ENCODE peak calls at places on chromosomes 2 and 18, in six cellular contexts. C is heart left ventricle, Q is lower lobe of right lung, U is psoas muscle, H is adrenal gland, F is mammary epithelial cell. J is an unnamed sample. For H3K4me1, the result is how much of the 10 kb centered on the place peaks cover.

GRCh38 chr18:59220784-59221765 is 1.1 kb downstream of the GRP start:
- DNase-seq in Q (no peak), F (peak), C (no peak), H (no peak), U (no peak), J (no peak)

GRCh38 chr2:18781541-18782280 is 192.3 kb upstream of the NT5C1B start:
- DNase-seq in U (no peak), H (no peak), C (no peak), Q (no peak), F (no peak), J (no peak)

GRCh38 chr2:26916128-26916692 is 54.2 kb upstream of the MAPRE3 start:
- DNase-seq in U (no peak), C (no peak), H (no peak), F (no peak), Q (no peak), J (no peak)

GRCh38 chr2:219252084-219252483 is 959 bp upstream of the TUBA4B start:
- DNase-seq in U (no peak), Q (no peak), C (peak), F (peak), H (no peak), J (no peak)

GRCh38 chr2:207746131-207746530 is 23.6 kb downstream of the FZD5 start:
- DNase-seq in U (no peak), H (peak), F (peak), Q (no peak), C (peak), J (no peak)

GRCh38 chr2:231399853-231400667 is 4.5 kb downstream of the B3GNT7 start:
- DNase-seq in H (peak), C (peak), F (peak), U (peak), Q (no peak), J (peak)

GRCh38 chr2:220076734-220077133 is 449.3 kb downstream of the SLC4A3 start:
- DNase-seq in H (no peak), Q (no peak), F (peak), C (peak), U (no peak), J (no peak)

GRCh38 chr2:88698027-88698413 is 6.5 kb downstream of the RPIA start:
- DNase-seq in F (no peak), C (no peak), U (no peak), H (no peak), Q (no peak), J (no peak)

GRCh38 chr2:124027182-124027581 is 2.1 kb downstream of the CNTNAP5 start:
- DNase-seq in F (peak), Q (no peak), U (no peak), H (peak), C (no peak), J (no peak)

GRCh38 chr18:53991202-53991601 is 233.3 kb downstream of the MBD2 start:
- DNase-seq in H (no peak), U (no peak), Q (no peak), C (no peak), F (peak), J (no peak)

GRCh38 chr2:98445708-98446577 is 1.3 kb downstream of the INPP4A start:
- DNase-seq in C (peak), U (no peak), H (no peak), Q (no peak), F (no peak), J (no peak)

GRCh38 chr2:2747797-2748301 is 416.8 kb upstream of the MYT1L start:
- DNase-seq in U (no peak), Q (no peak), H (no peak), C (no peak), F (peak), J (no peak)

GRCh38 chr18:5975111-5975622 is 79.8 kb upstream of the TMEM200C start:
- DNase-seq in Q (no peak), U (no peak), H (no peak), F (peak), C (no peak), J (no peak)

GRCh38 chr2:241030883-241031282 is 32.5 kb downstream of the SNED1 start:
- DNase-seq in Q (no peak), H (no peak), C (no peak), U (no peak), F (no peak), J (no peak)

GRCh38 chr2:104788721-104789446 is 65.0 kb upstream of the POU3F3 start:
- DNase-seq in H (no peak), C (no peak), U (no peak), Q (no peak), F (no peak), J (no peak)

GRCh38 chr2:83081835-83082522 is 1377.1 kb downstream of the SUCLG1 start:
- DNase-seq in U (no peak), Q (no peak), H (no peak), C (peak), F (peak), J (no peak)

GRCh38 chr2:15316370-15316814 is 244.7 kb downstream of the NBAS start:
- DNase-seq in F (no peak), Q (peak), U (no peak), H (no peak), C (no peak), J (no peak)

GRCh38 chr2:62577994-62578836 is 72.2 kb upstream of the TMEM17 start:
- DNase-seq in H (no peak), C (no peak), U (no peak), F (peak), Q (no peak), J (no peak)

GRCh38 chr2:165776013-165776412 is 18.0 kb downstream of the GALNT3 start:
- DNase-seq in Q (no peak), C (no peak), H (no peak), U (no peak), F (no peak), J (no peak)

GRCh38 chr18:60082790-60083189 is 183.0 kb downstream of the PMAIP1 start:
- DNase-seq in H (no peak), F (no peak), C (no peak), Q (no peak), U (no peak), J (no peak)

GRCh38 chr2:172439911-172440310 is 12.5 kb downstream of the ITGA6 start:
- DNase-seq in F (no peak), C (no peak), U (no peak), Q (no peak), H (no peak), J (no peak)

GRCh38 chr2:150425121-150425559 is 62.3 kb downstream of the RND3 start:
- DNase-seq in H (peak), C (peak), Q (no peak), F (no peak), U (no peak), J (peak)

GRCh38 chr2:182300603-182301002 is 126.2 kb downstream of the PDE1A start:
- DNase-seq in U (no peak), F (no peak), H (no peak), C (no peak), Q (no peak), J (no peak)

GRCh38 chr2:219252570-219252899 is 508 bp upstream of the TUBA4B start:
- DNase-seq in Q (no peak), H (no peak), C (no peak), U (peak), F (no peak), J (no peak)

GRCh38 chr2:197293252-197294007 is 17.1 kb downstream of the ANKRD44 start:
- DNase-seq in H (no peak), F (peak), C (no peak), U (no peak), Q (no peak), J (no peak)

GRCh38 chr2:49598231-49598630 is 443.9 kb upstream of the FSHR start:
- DNase-seq in C (no peak), Q (no peak), U (no peak), F (no peak), H (no peak), J (no peak)

GRCh38 chr2:186853871-186854435 is 5.0 kb upstream of the ZSWIM2 start:
- DNase-seq in H (no peak), U (no peak), C (no peak), F (peak), Q (no peak), J (no peak)

GRCh38 chr2:237341872-237342271 is 72.1 kb downstream of the COL6A3 start:
- DNase-seq in U (no peak), C (no peak), H (no peak), Q (no peak), F (no peak), J (no peak)

GRCh38 chr2:167140767-167141166 is 252.5 kb downstream of the XIRP2 start:
- DNase-seq in U (no peak), H (no peak), Q (no peak), F (peak), C (peak), J (no peak)

GRCh38 chr2:46034535-46034934 is 262.7 kb upstream of the EPAS1 start:
- DNase-seq in H (peak), Q (no peak), C (peak), F (no peak), U (no peak), J (peak)

GRCh38 chr2:230589497-230590015 is 123.1 kb upstream of the CAB39 start:
- DNase-seq in U (no peak), H (no peak), F (no peak), C (no peak), Q (no peak), J (no peak)

GRCh38 chr2:39481611-39482010 is 44.5 kb upstream of the MAP4K3 start:
- DNase-seq in F (peak), U (no peak), C (no peak), H (no peak), Q (no peak), J (no peak)

GRCh38 chr2:85604568-85605339 is 2.3 kb upstream of the TMEM150A start:
- DNase-seq in U (no peak), F (no peak), H (no peak), C (no peak), Q (no peak), J (no peak)

GRCh38 chr2:190636362-190636761 is 12.5 kb upstream of the NAB1 start:
- DNase-seq in U (no peak), C (no peak), F (peak), H (no peak), Q (no peak), J (no peak)

GRCh38 chr2:61993422-61994024 is 88.0 kb downstream of the COMMD1 start:
- DNase-seq in F (peak), Q (no peak), U (no peak), C (no peak), H (peak), J (no peak)

GRCh38 chr18:23732439-23732838 is 43.2 kb downstream of the LAMA3 start:
- DNase-seq in H (no peak), C (no peak), F (no peak), Q (no peak), U (no peak), J (no peak)

GRCh38 chr2:27096748-27097297 is 10.3 kb downstream of the KHK start:
- DNase-seq in C (peak), Q (no peak), F (no peak), H (no peak), U (no peak), J (no peak)

GRCh38 chr2:75003773-75004172 is 45.3 kb downstream of the POLE4 start:
- DNase-seq in F (no peak), C (no peak), Q (no peak), H (no peak), U (no peak), J (no peak)

GRCh38 chr2:173446722-173447121 is 92.0 kb downstream of the CDCA7 start:
- DNase-seq in H (no peak), U (no peak), Q (no peak), F (no peak), C (no peak), J (no peak)

GRCh38 chr2:47189635-47190034 is 34.5 kb upstream of the STPG4 start:
- DNase-seq in H (no peak), F (peak), U (no peak), Q (no peak), C (no peak), J (no peak)

GRCh38 chr2:47193607-47194006 is 38.5 kb upstream of the STPG4 start:
- DNase-seq in U (no peak), C (no peak), F (no peak), H (no peak), Q (no peak), J (no peak)

GRCh38 chr2:47187124-47187523 is 32.0 kb upstream of the STPG4 start:
- DNase-seq in U (no peak), H (no peak), C (no peak), F (no peak), Q (no peak), J (no peak)

GRCh38 chr2:47194410-47194809 is 39.3 kb upstream of the STPG4 start:
- DNase-seq in U (no peak), Q (no peak), C (no peak), H (no peak), F (no peak), J (no peak)

GRCh38 chr2:47190188-47190818 is 35.2 kb upstream of the STPG4 start:
- DNase-seq in F (no peak), H (no peak), C (no peak), Q (no peak), U (no peak), J (no peak)
- H3K4me1 ChIP-seq in F (half or more), H (under half), C (under half), Q (under half), U (under half), J (under half)

GRCh38 chr2:160376576-160376975 is 117.0 kb downstream of the RBMS1 start:
- DNase-seq in H (no peak), C (no peak), F (no peak), U (no peak), Q (no peak), J (no peak)
- H3K4me1 ChIP-seq in H (half or more), C (half or more), F (under half), U (half or more), Q (half or more), J (half or more)

DNA sequence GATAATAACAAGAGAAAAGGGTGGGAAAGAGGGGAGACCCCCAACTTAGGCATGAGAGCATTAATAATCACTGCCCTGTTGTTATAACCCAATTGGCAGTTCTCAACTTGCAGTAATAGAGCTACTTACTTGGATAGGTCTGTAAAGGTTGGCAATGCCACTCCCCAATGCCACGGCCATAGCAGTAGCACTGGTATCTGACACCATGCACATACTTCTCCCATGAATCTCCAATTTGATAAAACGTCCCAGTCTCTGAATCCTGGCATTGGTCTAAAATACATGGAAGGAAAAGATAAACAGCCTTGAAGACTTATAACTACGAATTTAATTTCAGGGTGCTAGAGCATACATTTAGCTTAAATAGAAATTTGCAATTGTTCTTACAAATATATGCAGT is 16.8 kb downstream of the FN1 start:
- DNase-seq in Q (no peak), H (no peak), C (no peak), U (no peak), F (no peak), J (no peak)
- H3K4me1 ChIP-seq in Q (under half), H (under half), C (under half), U (under half), F (under half), J (under half)

DNA sequence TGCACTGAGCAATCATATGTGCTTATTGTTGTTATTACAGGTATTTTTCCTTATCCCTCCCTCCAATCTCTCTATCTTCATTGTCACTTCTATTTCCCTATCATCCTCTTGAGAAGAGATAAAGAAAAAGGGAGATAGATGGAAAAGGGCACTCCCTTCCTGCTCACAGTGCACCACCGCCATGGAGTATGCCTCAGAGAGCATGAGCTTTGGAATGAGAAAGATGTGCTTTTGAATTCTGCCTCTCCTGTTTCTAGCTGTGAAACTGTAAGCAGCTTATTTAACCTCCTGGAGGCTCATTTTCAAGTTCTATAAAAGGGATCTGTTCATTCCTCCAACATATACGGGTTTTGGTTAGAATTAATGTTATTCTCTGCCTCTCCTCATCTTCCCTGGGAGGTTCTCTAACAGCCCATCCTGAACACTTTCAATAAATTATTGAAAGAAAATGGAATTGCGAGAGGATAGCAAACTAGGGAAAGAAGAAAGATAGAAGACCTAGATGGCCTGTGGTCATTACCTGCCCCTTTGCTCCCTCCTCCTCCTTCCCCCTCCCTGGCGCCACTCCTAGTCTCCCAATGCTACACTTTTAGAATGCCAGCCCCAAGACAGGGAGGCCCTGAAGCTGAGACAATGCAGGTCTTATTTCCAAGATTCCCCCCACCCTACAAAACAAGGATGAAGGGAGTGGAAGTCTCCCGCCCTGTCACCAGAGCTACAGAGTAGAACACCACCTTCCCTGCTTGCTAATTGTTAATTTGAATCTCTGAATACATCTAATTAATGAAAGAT is 37.8 kb downstream of the FIGN start:
- DNase-seq in Q (no peak), F (no peak), H (no peak), U (no peak), C (no peak), J (no peak)
- H3K4me1 ChIP-seq in Q (under half), F (under half), H (under half), U (under half), C (under half), J (half or more)

GRCh38 chr18:27652480-27653121 is 467.5 kb upstream of the CHST9 start:
- DNase-seq in U (no peak), H (no peak), Q (no peak), F (peak), C (no peak), J (no peak)
- H3K4me1 ChIP-seq in U (under half), H (under half), Q (under half), F (under half), C (under half), J (under half)

GRCh38 chr2:205657579-205657978 is 24.7 kb upstream of the NRP2 start:
- DNase-seq in H (no peak), Q (no peak), U (no peak), F (no peak), C (no peak), J (no peak)

GRCh38 chr2:205660521-205661124 is 21.7 kb upstream of the NRP2 start:
- DNase-seq in F (peak), C (no peak), U (peak), H (no peak), Q (no peak), J (no peak)

GRCh38 chr2:205658068-205658467 is 24.2 kb upstream of the NRP2 start:
- DNase-seq in F (no peak), U (no peak), H (no peak), C (no peak), Q (no peak), J (no peak)

GRCh38 chr2:205658572-205658971 is 23.7 kb upstream of the NRP2 start:
- DNase-seq in Q (no peak), H (no peak), U (no peak), C (no peak), F (peak), J (no peak)

GRCh38 chr2:205659922-205660321 is 22.4 kb upstream of the NRP2 start:
- DNase-seq in C (no peak), Q (no peak), U (no peak), F (no peak), H (no peak), J (no peak)
- H3K4me1 ChIP-seq in C (under half), Q (under half), U (under half), F (under half), H (under half), J (under half)

DNA sequence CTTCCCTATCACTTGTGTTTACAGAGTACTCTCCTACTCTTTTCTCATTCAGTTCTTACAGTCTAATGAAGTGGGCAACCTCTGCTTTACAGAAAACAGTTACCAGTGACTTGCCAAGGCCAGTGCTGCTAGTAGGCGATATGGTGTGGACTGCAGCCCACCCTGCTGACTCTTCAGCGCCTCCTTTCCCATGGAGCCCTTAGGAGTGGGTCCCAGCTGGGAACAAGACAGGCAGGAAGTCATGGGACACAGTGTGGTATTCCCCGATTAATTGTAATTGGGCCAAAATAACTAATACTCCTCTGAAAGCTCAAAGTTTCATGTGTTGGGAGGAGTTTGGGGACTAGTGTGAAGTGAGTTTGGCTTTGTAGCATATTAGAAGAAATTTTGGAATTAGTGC is 120.1 kb upstream of the EML6 start:
- DNase-seq in Q (no peak), C (no peak), U (no peak), H (no peak), F (no peak), J (no peak)
- H3K4me1 ChIP-seq in Q (half or more), C (half or more), U (half or more), H (half or more), F (under half), J (half or more)

DNA sequence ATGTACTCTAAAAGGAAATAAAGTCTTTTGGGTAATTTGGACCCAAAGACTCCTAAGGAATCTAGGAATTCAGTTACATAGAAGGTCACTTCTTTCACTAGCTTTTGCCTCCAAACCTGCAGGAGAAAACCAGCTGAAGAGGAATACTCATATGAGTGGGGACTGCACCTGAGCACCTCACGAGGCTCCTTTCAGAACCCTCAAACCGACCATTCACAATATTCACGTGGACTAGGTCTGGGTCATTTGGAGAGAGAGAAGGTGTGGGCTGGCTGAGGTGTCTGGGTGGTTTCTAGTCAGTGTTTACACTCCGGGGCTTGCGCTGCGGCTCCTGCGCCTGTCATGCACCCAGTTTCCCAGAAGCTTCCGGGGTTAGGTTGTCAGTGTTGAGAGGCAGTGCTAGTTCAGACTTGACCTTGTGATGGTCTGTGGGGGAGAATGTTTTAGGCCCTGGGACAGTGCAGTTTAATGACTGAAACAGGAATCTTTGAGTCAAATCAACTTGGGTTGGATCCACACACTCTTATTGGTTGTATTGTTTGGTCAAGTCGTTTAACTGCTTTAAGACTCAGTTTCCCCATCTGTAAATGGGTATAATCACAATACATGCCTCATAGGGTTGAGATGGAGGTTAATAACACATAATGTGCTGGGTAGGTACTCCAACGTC is 78.4 kb downstream of the LIMS1 start:
- DNase-seq in Q (peak), H (no peak), F (peak), U (no peak), C (no peak), J (no peak)
- H3K4me1 ChIP-seq in Q (half or more), H (half or more), F (half or more), U (under half), C (under half), J (half or more)